ENCODE peak calls at places on chromosome 16, in four cellular contexts. R, J, U and L are unnamed samples.

GRCh38 chr16:3864562-3864961 is 16.0 kb downstream of the CREBBP start:
- DNase-seq in R (no peak), J (no peak), U (no peak), L (no peak)

GRCh38 chr16:13070268-13070667 is 168.9 kb downstream of the SHISA9 start:
- DNase-seq in R (no peak), J (no peak), U (no peak), L (no peak)

GRCh38 chr16:67394271-67395104 is 1.2 kb upstream of the TPPP3 start:
- DNase-seq in R (no peak), J (no peak), U (no peak), L (no peak)

GRCh38 chr16:68884867-68885266 is 41.5 kb downstream of the TANGO6 start:
- DNase-seq in R (no peak), J (no peak), U (no peak), L (no peak)

GRCh38 chr16:30085247-30085646 is 6.5 kb downstream of the TBX6 start:
- DNase-seq in R (no peak), J (no peak), U (no peak), L (no peak)

GRCh38 chr16:77767826-77768225 is 20.5 kb upstream of the VAT1L start:
- DNase-seq in R (no peak), J (no peak), U (no peak), L (no peak)

GRCh38 chr16:25095636-25096035 is 15.9 kb upstream of the LCMT1 start:
- DNase-seq in R (no peak), J (no peak), U (no peak), L (no peak)

GRCh38 chr16:24085665-24086064 is 170.5 kb upstream of the CACNG3 start:
- DNase-seq in R (no peak), J (no peak), U (no peak), L (no peak)

GRCh38 chr16:57809843-57810196 is 7.5 kb upstream of the KIFC3 start:
- DNase-seq in R (no peak), J (no peak), U (no peak), L (no peak)
- H3K27ac ChIP-seq in R (no peak overlapping the region), J (no peak overlapping the region), U (no peak overlapping the region), L (peak overlapping the region; percentile 89)

DNA sequence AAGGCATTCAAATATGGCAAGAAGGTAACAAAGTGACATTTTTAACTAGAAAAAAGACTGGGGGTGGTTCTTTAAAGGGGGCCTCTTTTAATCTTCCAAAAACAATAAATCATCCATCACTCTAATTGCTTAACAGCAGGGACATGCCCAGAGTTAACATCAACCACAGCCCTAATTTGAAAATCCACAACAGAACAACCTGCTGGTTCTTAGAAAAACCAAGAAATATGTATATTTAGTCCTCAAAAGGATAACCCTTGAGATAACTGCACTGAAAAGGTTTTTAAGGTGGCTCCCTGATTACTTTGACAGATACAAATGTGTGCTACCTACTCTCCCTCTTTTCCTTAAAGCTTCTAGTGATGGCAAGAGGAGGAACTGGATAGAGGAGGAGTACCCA is 54.4 kb downstream of the N4BP1 start:
- DNase-seq in R (no peak), J (no peak), U (no peak), L (no peak)
- H3K27ac ChIP-seq in R (no peak overlapping the region), J (no peak overlapping the region), U (no peak overlapping the region), L (no peak overlapping the region)

GRCh38 chr16:85751665-85752501 is 987 bp upstream of the C16orf74 start:
- DNase-seq in R (no peak), J (peak; percentile 24), U (peak; percentile 58), L (no peak)

GRCh38 chr16:85752511-85753420 is 1.9 kb upstream of the C16orf74 start:
- DNase-seq in R (no peak), J (peak; percentile 66), U (peak; percentile 62), L (no peak)

GRCh38 chr16:85750827-85751641 is at the start of gene C16orf74:
- DNase-seq in R (no peak), J (peak; percentile 45), U (peak; percentile 35), L (peak; percentile 67)

GRCh38 chr16:85749686-85750020 is 1.2 kb downstream of the C16orf74 start:
- DNase-seq in R (no peak), J (no peak), U (no peak), L (no peak)

GRCh38 chr16:85750021-85750826 is 672 bp downstream of the C16orf74 start:
- DNase-seq in R (no peak), J (peak; percentile 42), U (peak; percentile 46), L (no peak)
- H3K27ac ChIP-seq in R (no peak overlapping the region), J (no peak overlapping the region), U (peak overlapping the region; percentile 25), L (no peak overlapping the region)

GRCh38 chr16:28822520-28823290 is at the start of gene ATXN2L:
- DNase-seq in R (peak; percentile 95), J (peak; percentile 98), U (peak; percentile 96), L (peak; percentile 96)
- H3K27ac ChIP-seq in R (peak within 1 kb of the TSS; percentile 94), J (peak within 1 kb of the TSS; percentile 95), U (peak within 1 kb of the TSS; percentile 92), L (peak within 1 kb of the TSS; percentile 99)

DNA sequence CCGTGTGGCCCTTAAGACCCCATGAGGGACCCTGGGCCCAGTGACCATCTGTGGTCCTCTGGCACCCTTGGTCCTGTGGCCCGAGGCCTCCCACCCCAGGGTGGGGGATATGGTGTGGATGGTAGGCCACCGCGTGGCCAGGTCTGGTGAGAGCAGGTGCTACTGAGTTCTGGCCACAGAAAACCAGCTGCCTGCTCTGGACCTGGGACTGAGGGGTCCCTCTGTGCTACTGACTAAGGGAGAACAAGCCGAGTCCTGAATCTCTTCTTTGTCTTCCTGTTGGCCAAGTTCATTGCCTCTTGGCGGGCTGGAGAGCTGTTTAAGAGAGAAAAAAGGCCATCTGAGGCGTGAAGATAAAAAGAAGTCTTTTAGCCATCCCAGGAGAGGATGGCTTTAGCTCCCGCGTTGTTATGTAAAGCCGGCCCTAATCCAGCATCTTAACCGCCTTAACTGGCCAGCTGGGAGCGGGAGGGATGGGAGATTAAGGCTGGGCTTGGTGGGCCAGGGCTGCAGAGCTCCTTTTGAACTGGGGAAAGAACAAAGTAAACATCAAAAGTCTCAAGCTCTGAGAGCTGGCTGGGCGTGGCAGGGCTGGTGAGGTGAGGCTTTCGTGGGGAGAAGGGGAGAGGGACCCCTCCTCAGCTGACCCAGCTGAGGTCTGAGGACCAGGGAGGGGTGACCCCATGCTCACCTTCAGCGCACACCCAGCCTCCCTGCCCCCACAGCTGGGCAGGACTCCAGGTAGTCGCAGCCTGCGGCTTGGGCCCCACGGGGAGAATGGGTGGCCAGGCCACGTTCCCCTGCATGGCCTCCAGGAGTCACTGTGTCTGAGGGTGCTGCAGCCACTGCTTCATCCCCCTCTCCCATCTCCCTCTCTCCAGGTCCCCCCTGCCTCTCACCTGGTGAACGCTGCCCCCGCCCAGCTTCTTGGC is 62.4 kb downstream of the NKD1 start:
- DNase-seq in R (no peak), J (no peak), U (no peak), L (no peak)
- H3K27ac ChIP-seq in R (no peak overlapping the region), J (no peak overlapping the region), U (no peak overlapping the region), L (no peak overlapping the region)

GRCh38 chr16:72015124-72015523 is 6.6 kb downstream of the DHODH start:
- DNase-seq in R (no peak), J (no peak), U (no peak), L (no peak)

GRCh38 chr16:72013389-72013788 is 4.8 kb downstream of the DHODH start:
- DNase-seq in R (no peak), J (no peak), U (peak; percentile 5), L (peak; percentile 65)

GRCh38 chr16:72013888-72014538 is 5.5 kb downstream of the DHODH start:
- DNase-seq in R (no peak), J (no peak), U (no peak), L (peak; percentile 69)

GRCh38 chr16:72012607-72013006 is 4.1 kb downstream of the DHODH start:
- DNase-seq in R (no peak), J (no peak), U (no peak), L (no peak)

GRCh38 chr16:72014675-72015074 is 6.1 kb downstream of the DHODH start:
- DNase-seq in R (no peak), J (no peak), U (no peak), L (no peak)
- H3K27ac ChIP-seq in R (no peak overlapping the region), J (no peak overlapping the region), U (no peak overlapping the region), L (peak overlapping the region; percentile 82)

GRCh38 chr16:20741555-20742285 is at the start of gene THUMPD1:
- DNase-seq in R (peak; percentile 95), J (peak; percentile 96), U (peak; percentile 94), L (peak; percentile 98)

GRCh38 chr16:20743591-20743990 is 2.0 kb upstream of the THUMPD1 start:
- DNase-seq in R (no peak), J (no peak), U (no peak), L (peak; percentile 61)

GRCh38 chr16:20744922-20745440 is 3.4 kb upstream of the THUMPD1 start:
- DNase-seq in R (no peak), J (no peak), U (no peak), L (no peak)

GRCh38 chr16:20740007-20740883 is 1.4 kb downstream of the THUMPD1 start:
- DNase-seq in R (peak; percentile 15), J (peak; percentile 59), U (no peak), L (no peak)

DNA sequence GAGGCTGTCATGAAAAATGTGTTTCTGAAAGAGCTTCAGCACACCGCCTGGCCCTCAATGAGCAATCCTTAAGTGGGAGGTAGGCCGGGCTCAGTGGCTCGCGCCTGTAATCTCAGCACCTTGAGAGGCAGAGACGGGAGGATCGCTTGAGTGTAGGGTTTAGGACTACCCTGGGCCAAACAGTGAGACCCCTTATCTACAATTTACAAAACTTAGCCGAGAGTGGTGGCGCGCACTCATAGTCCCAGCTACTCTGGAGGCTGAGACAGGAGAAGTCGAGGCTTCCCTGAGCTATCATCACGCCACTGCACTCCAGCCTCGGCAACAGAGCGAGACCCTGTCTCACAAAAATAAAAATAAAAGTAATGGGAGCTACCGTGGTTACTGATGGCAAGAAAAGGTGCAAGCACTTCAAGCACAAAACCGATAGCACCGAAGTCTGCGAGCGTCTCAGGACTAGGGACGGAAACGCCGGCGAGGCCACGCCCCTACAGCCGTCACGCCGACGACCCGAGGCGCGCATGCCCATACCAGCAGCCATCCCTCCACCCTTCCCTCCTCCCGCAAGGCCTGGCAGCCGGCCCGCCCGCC is 622 bp downstream of the THUMPD1 start:
- DNase-seq in R (peak; percentile 93), J (peak; percentile 88), U (peak; percentile 74), L (peak; percentile 94)
- H3K27ac ChIP-seq in R (peak overlapping the region; percentile 93), J (peak overlapping the region; percentile 75), U (peak overlapping the region; percentile 22), L (peak overlapping the region; percentile 92)

DNA sequence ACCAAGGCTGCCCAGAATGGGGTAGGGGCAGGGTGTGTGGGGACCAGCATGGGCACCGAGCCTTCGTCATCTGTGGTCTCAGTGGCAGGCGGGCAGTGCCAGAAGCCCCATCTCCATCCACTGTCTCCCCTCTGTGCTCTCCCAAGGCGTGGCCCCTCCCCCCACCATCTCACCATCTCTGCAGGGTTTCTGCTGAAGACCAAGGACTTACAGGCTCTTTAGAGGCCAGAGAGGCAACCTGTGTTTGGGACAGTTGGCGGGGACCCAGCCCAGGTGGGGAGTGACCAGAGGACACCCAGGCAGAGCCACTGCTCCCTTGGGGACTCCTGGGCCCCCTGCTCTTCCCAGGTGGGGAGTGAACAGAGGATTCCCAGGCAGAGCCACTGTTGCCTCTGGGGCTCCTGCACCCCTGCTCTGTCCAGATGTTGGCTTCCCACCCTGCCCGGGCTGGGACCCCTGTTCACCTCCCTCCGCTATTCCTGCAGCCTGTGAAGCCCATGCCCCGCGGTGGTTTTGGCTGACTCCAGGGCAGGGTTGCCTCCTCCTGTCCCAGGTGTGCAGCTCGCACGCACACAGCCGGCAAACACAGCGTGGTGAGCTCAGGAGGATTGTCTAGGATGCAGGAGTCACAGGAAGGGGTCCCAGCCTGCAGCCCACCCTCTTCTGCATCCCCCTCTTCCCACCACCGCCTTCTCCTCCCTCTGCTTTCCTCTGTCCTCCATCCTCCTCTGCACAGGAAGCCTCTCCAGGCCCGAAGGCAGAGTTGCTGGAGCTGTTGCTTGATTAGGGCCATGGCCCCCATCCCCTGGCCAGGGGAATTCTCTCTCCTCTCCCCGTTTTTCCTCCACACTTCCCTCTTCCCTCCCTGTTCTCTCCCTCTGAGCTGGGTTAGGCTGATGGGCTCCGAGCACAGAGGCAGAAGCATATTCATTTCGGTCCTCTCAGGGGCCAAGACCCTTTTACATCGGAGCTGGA is 45.0 kb downstream of the SLC7A5 start:
- DNase-seq in R (no peak), J (no peak), U (no peak), L (peak; percentile 55)
- H3K27ac ChIP-seq in R (no peak overlapping the region), J (no peak overlapping the region), U (no peak overlapping the region), L (no peak overlapping the region)

GRCh38 chr16:88449267-88449561 is 3.9 kb upstream of the ZFPM1 start:
- DNase-seq in R (no peak), J (no peak), U (no peak), L (no peak)
- H3K27ac ChIP-seq in R (no peak overlapping the region), J (no peak overlapping the region), U (no peak overlapping the region), L (no peak overlapping the region)